ENCODE peak calls at places on chromosomes 3 and 15, in five cellular contexts. I is ovary, X is HCT116, D is cardiac muscle cell, H is aorta. B is an unnamed sample.

GRCh38 chr15:65082303-65082958 is 5.9 kb downstream of the KBTBD13 start:
- DNase-seq in I (no peak), X (no peak), D (no peak), H (no peak), B (no peak)

GRCh38 chr3:69542265-69543079 is 156.6 kb upstream of the FRMD4B start:
- DNase-seq in I (peak; percentile 57), X (no peak), D (peak; percentile 14), H (peak; percentile 63), B (no peak)

GRCh38 chr15:82100116-82100795 is 54.4 kb upstream of the MEX3B start:
- DNase-seq in I (no peak), X (no peak), D (peak; percentile 26), H (no peak), B (no peak)

GRCh38 chr15:66999046-66999557 is 66.3 kb upstream of the SMAD3 start:
- DNase-seq in I (no peak), X (no peak), D (no peak), H (no peak), B (no peak)

GRCh38 chr3:32238027-32238815 is at the start of gene CMTM8:
- DNase-seq in I (peak; percentile 27), X (no peak), D (peak; percentile 53), H (peak; percentile 64), B (no peak)

GRCh38 chr3:15681668-15682067 is 80.1 kb downstream of the BTD start:
- DNase-seq in I (no peak), X (no peak), D (no peak), H (no peak), B (no peak)

GRCh38 chr15:85473455-85473854 is 93.1 kb downstream of the AKAP13 start:
- DNase-seq in I (no peak), X (no peak), D (peak; percentile 41), H (no peak), B (no peak)

GRCh38 chr15:58547628-58548307 is 116.0 kb downstream of the LIPC start:
- DNase-seq in I (no peak), X (no peak), D (no peak), H (no peak), B (no peak)

GRCh38 chr15:53974813-53975212 is 3.4 kb upstream of the UNC13C start:
- DNase-seq in I (no peak), X (no peak), D (no peak), H (no peak), B (no peak)

GRCh38 chr3:36663666-36664291 is 100.6 kb downstream of the DCLK3 start:
- DNase-seq in I (no peak), X (no peak), D (peak; percentile 51), H (no peak), B (no peak)

GRCh38 chr3:140276698-140277097 is 341.7 kb downstream of the CLSTN2 start:
- DNase-seq in I (no peak), X (peak; percentile 12), D (peak; percentile 35), H (no peak), B (no peak)

GRCh38 chr3:169759256-169759655 is 5.6 kb downstream of the TERC start:
- DNase-seq in I (no peak), X (no peak), D (peak; percentile 43), H (no peak), B (no peak)

GRCh38 chr3:14413381-14414071 is 11.1 kb downstream of the SLC6A6 start:
- DNase-seq in I (no peak), X (no peak), D (no peak), H (no peak), B (no peak)

GRCh38 chr15:70831094-70831911 is 22.7 kb downstream of the LARP6 start:
- DNase-seq in I (no peak), X (no peak), D (no peak), H (no peak), B (no peak)

GRCh38 chr15:45612790-45613415 is 21.9 kb upstream of the SQOR start:
- DNase-seq in I (no peak), X (no peak), D (peak; percentile 29), H (no peak), B (no peak)

GRCh38 chr3:2921903-2922302 is 188.3 kb downstream of the IL5RA start:
- DNase-seq in I (no peak), X (no peak), D (peak; percentile 11), H (no peak), B (no peak)

GRCh38 chr15:49423906-49424520 is 971 bp downstream of the FGF7 start:
- DNase-seq in I (no peak), X (no peak), D (peak; percentile 69), H (no peak), B (no peak)

GRCh38 chr3:102593754-102594602 is 159.2 kb downstream of the ZPLD1 start:
- DNase-seq in I (no peak), X (no peak), D (no peak), H (no peak), B (no peak)

GRCh38 chr15:34838282-34838681 is 42.9 kb upstream of the ACTC1 start:
- DNase-seq in I (no peak), X (no peak), D (no peak), H (no peak), B (no peak)

GRCh38 chr3:60512506-60512905 is 738.7 kb downstream of the FHIT start:
- DNase-seq in I (no peak), X (no peak), D (no peak), H (no peak), B (no peak)

GRCh38 chr15:78055923-78056713 is 21.4 kb downstream of the TBC1D2B start:
- DNase-seq in I (no peak), X (no peak), D (no peak), H (no peak), B (no peak)

GRCh38 chr3:48086736-48087470 is 70.7 kb upstream of the MAP4 start:
- DNase-seq in I (no peak), X (no peak), D (peak; percentile 46), H (no peak), B (no peak)

GRCh38 chr3:32794487-32795308 is 23.1 kb upstream of the TRIM71 start:
- DNase-seq in I (no peak), X (no peak), D (no peak), H (no peak), B (no peak)

GRCh38 chr3:14525685-14526631 is 14.2 kb downstream of the GRIP2 start:
- DNase-seq in I (no peak), X (no peak), D (peak; percentile 53), H (peak; percentile 56), B (no peak)

GRCh38 chr3:61250784-61251173 is 473 bp downstream of the FHIT start:
- DNase-seq in I (peak; percentile 66), X (peak; percentile 34), D (peak; percentile 23), H (peak; percentile 54), B (no peak)

GRCh38 chr3:64925575-64925974 is 237.8 kb upstream of the ADAMTS9 start:
- DNase-seq in I (no peak), X (no peak), D (no peak), H (no peak), B (no peak)

GRCh38 chr3:59248976-59249375 is 199.2 kb upstream of the CFAP20DC start:
- DNase-seq in I (no peak), X (no peak), D (no peak), H (no peak), B (no peak)

GRCh38 chr15:45183511-45183910 is 4.3 kb downstream of the SHF start:
- DNase-seq in I (no peak), X (no peak), D (no peak), H (no peak), B (no peak)

GRCh38 chr3:30370681-30371271 is 235.6 kb upstream of the TGFBR2 start:
- DNase-seq in I (no peak), X (no peak), D (peak; percentile 63), H (no peak), B (no peak)

GRCh38 chr15:60854858-60855568 is 374.1 kb downstream of the RORA start:
- DNase-seq in I (no peak), X (no peak), D (no peak), H (no peak), B (no peak)

GRCh38 chr3:43695443-43695842 is 4.7 kb downstream of the ABHD5 start:
- DNase-seq in I (no peak), X (no peak), D (peak; percentile 87), H (no peak), B (no peak)

GRCh38 chr15:45611305-45611704 is 23.5 kb upstream of the SQOR start:
- DNase-seq in I (no peak), X (no peak), D (peak; percentile 34), H (no peak), B (no peak)

GRCh38 chr3:38121832-38122461 is 15.0 kb downstream of the ACAA1 start:
- DNase-seq in I (peak; percentile 10), X (no peak), D (no peak), H (no peak), B (no peak)
- H3K36me3 ChIP-seq in I (no peaks in the 10 kb centered on the region), X (peaks cover 30% of the 10 kb centered on the region), D (peaks cover 38% of the 10 kb centered on the region), H (no peaks in the 10 kb centered on the region), B (peaks cover 29% of the 10 kb centered on the region)

DNA sequence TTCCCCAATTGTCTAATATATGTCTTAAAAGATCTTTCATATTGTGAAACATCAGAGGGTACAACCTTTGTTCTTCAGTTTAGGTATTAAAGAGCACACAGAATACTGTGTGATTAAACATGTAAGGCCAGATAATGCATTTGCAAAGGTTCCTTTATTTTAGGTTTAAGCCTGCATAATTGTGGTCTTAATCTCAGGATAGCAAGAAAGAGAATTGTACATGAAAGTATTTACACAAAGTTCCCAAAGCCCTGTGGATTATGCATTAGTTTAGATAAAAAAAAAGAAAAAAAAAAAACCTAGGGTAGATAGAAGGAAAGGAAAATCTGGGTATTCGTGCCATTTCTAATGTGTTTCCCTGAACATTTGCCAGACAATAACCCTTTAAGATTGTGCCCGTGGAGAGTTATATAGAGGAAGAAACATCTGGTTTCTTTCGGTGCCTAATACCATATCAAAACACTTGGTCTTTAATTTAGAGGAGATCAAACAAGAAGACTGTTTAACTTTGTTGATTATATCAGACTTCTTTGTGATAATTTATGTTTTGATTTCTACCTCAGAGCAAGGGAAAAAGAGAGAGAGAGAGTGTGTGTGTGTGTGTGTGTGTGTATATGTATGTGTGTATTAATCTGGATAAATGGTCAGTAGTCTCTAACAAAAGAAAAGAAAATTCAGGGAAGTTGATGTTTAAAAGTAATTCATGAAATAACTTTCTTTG is 139.6 kb upstream of the CGNL1 start:
- DNase-seq in I (no peak), X (no peak), D (no peak), H (no peak), B (no peak)
- H3K4me3 ChIP-seq in I (no peak overlapping the region), X (no peak overlapping the region), D (no peak overlapping the region), H (no peak overlapping the region), B (no peak overlapping the region)

GRCh38 chr15:93047621-93048425 is 41.2 kb downstream of the RGMA start:
- DNase-seq in I (no peak), X (no peak), D (no peak), H (no peak), B (no peak)
- H3K36me3 ChIP-seq in I (no peaks in the 10 kb centered on the region), X (no peaks in the 10 kb centered on the region), D (no peaks in the 10 kb centered on the region), H (no peaks in the 10 kb centered on the region), B (peaks cover 52% of the 10 kb centered on the region)

DNA sequence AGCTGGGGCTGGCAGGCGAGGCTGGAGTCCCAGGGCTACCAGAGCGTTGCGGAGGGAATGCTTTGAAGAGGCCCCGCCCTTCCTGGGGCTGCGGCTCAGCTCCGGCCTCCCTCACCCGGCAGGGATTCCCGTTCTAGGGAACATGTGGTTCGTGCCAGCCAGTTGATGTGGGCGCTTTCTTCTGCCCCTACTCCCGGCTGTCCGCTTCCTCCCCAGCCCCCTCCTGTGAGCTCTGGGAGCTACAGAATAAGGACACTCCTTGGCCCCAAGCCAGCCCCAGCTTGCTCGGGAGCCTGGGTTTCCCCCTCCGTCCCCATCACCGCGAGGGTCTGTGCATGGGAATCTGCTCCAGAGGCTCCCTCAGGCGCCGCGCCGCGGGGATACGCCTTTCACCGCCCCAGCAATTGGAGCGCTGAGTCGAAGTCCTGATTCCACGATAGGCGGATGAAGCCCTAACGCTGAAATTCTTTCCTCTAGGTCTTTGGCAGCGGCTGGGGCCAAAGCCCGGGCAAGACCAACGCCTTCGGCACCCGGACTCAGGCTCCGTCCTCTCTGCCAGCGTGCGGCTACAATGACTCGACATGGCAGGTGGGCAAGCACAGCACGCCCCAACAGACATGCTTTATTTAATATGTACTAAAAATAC is 69.5 kb downstream of the KLF15 start:
- DNase-seq in I (peak; percentile 70), X (peak; percentile 21), D (peak; percentile 77), H (peak; percentile 82), B (no peak)
- H3K4me3 ChIP-seq in I (peak overlapping the region; percentile 33), X (peak overlapping the region; percentile 8), D (peak overlapping the region; percentile 30), H (no peak overlapping the region), B (peak overlapping the region; percentile 36)